ENCODE peak calls at places on chromosome 4, in six cellular contexts. One of them, this sample, is unnamed.

GRCh38 chr4:7844247-7844991 is 95.2 kb downstream of the AFAP1 start:
- DNase-seq in Panc1: no peak
- DNase-seq in uterus: peak
- DNase-seq in astrocyte of the spinal cord: peak
- DNase-seq in right lobe of liver: no peak
- DNase-seq in breast epithelium: no peak
- DNase-seq in this sample: peak

GRCh38 chr4:83364312-83364711 is 29.7 kb upstream of the HPSE start:
- DNase-seq in Panc1: no peak
- DNase-seq in uterus: no peak
- DNase-seq in astrocyte of the spinal cord: no peak
- DNase-seq in right lobe of liver: no peak
- DNase-seq in breast epithelium: no peak
- DNase-seq in this sample: no peak

GRCh38 chr4:117692538-117692937 is 341.7 kb upstream of the NDST3 start:
- DNase-seq in Panc1: no peak
- DNase-seq in uterus: no peak
- DNase-seq in astrocyte of the spinal cord: no peak
- DNase-seq in right lobe of liver: no peak
- DNase-seq in breast epithelium: no peak
- DNase-seq in this sample: no peak

GRCh38 chr4:124757121-124757520 is 44.6 kb upstream of the ANKRD50 start:
- DNase-seq in Panc1: no peak
- DNase-seq in uterus: no peak
- DNase-seq in astrocyte of the spinal cord: peak
- DNase-seq in right lobe of liver: no peak
- DNase-seq in breast epithelium: no peak
- DNase-seq in this sample: no peak

GRCh38 chr4:137909910-137910309 is 332.2 kb downstream of the SLC7A11 start:
- DNase-seq in Panc1: no peak
- DNase-seq in uterus: peak
- DNase-seq in astrocyte of the spinal cord: no peak
- DNase-seq in right lobe of liver: no peak
- DNase-seq in breast epithelium: peak
- DNase-seq in this sample: no peak

GRCh38 chr4:159308571-159309340 is 205.9 kb downstream of the RAPGEF2 start:
- DNase-seq in Panc1: no peak
- DNase-seq in uterus: no peak
- DNase-seq in astrocyte of the spinal cord: peak
- DNase-seq in right lobe of liver: no peak
- DNase-seq in breast epithelium: no peak
- DNase-seq in this sample: no peak

GRCh38 chr4:148443550-148444295 is 1.5 kb upstream of the NR3C2 start:
- DNase-seq in Panc1: no peak
- DNase-seq in uterus: peak
- DNase-seq in astrocyte of the spinal cord: no peak
- DNase-seq in right lobe of liver: peak
- DNase-seq in breast epithelium: peak
- DNase-seq in this sample: peak

GRCh38 chr4:55055529-55055928 is 69.9 kb downstream of the KDR start:
- DNase-seq in Panc1: no peak
- DNase-seq in uterus: no peak
- DNase-seq in astrocyte of the spinal cord: no peak
- DNase-seq in right lobe of liver: no peak
- DNase-seq in breast epithelium: no peak
- DNase-seq in this sample: no peak

GRCh38 chr4:70943115-70943514 is 40.9 kb downstream of the MOB1B start:
- DNase-seq in Panc1: no peak
- DNase-seq in uterus: no peak
- DNase-seq in astrocyte of the spinal cord: no peak
- DNase-seq in right lobe of liver: no peak
- DNase-seq in breast epithelium: no peak
- DNase-seq in this sample: peak

GRCh38 chr4:23789765-23790164 is 100.1 kb downstream of the PPARGC1A start:
- DNase-seq in Panc1: no peak
- DNase-seq in uterus: peak
- DNase-seq in astrocyte of the spinal cord: peak
- DNase-seq in right lobe of liver: no peak
- DNase-seq in breast epithelium: peak
- DNase-seq in this sample: no peak

GRCh38 chr4:158814207-158814606 is 45.4 kb downstream of the FNIP2 start:
- DNase-seq in Panc1: no peak
- DNase-seq in uterus: no peak
- DNase-seq in astrocyte of the spinal cord: no peak
- DNase-seq in right lobe of liver: no peak
- DNase-seq in breast epithelium: no peak
- DNase-seq in this sample: no peak

GRCh38 chr4:52329894-52330293 is 278.8 kb downstream of the SPATA18 start:
- DNase-seq in Panc1: no peak
- DNase-seq in uterus: no peak
- DNase-seq in astrocyte of the spinal cord: no peak
- DNase-seq in right lobe of liver: no peak
- DNase-seq in breast epithelium: no peak
- DNase-seq in this sample: no peak

GRCh38 chr4:30718021-30718888 is 1.9 kb upstream of the PCDH7 start:
- DNase-seq in Panc1: no peak
- DNase-seq in uterus: peak
- DNase-seq in astrocyte of the spinal cord: no peak
- DNase-seq in right lobe of liver: no peak
- DNase-seq in breast epithelium: no peak
- DNase-seq in this sample: peak

GRCh38 chr4:163540448-163540847 is 46.0 kb downstream of the TMA16 start:
- DNase-seq in Panc1: no peak
- DNase-seq in uterus: no peak
- DNase-seq in astrocyte of the spinal cord: no peak
- DNase-seq in right lobe of liver: no peak
- DNase-seq in breast epithelium: no peak
- DNase-seq in this sample: no peak

GRCh38 chr4:31727030-31727429 is 1006.9 kb downstream of the PCDH7 start:
- DNase-seq in Panc1: no peak
- DNase-seq in uterus: no peak
- DNase-seq in astrocyte of the spinal cord: no peak
- DNase-seq in right lobe of liver: no peak
- DNase-seq in breast epithelium: no peak
- DNase-seq in this sample: no peak

GRCh38 chr4:151031831-151032605 is 16.9 kb upstream of the LRBA start:
- DNase-seq in Panc1: no peak
- DNase-seq in uterus: no peak
- DNase-seq in astrocyte of the spinal cord: peak
- DNase-seq in right lobe of liver: no peak
- DNase-seq in breast epithelium: no peak
- DNase-seq in this sample: peak

GRCh38 chr4:88382621-88383020 is 4.0 kb downstream of the HERC6 start:
- DNase-seq in Panc1: no peak
- DNase-seq in uterus: no peak
- DNase-seq in astrocyte of the spinal cord: no peak
- DNase-seq in right lobe of liver: no peak
- DNase-seq in breast epithelium: no peak
- DNase-seq in this sample: peak

GRCh38 chr4:107037188-107037587 is 1.1 kb upstream of the DKK2 start:
- DNase-seq in Panc1: no peak
- DNase-seq in uterus: no peak
- DNase-seq in astrocyte of the spinal cord: peak
- DNase-seq in right lobe of liver: peak
- DNase-seq in breast epithelium: no peak
- DNase-seq in this sample: peak

GRCh38 chr4:186297013-186297645 is 31.1 kb downstream of the F11 start:
- DNase-seq in Panc1: peak
- DNase-seq in uterus: no peak
- DNase-seq in astrocyte of the spinal cord: peak
- DNase-seq in right lobe of liver: no peak
- DNase-seq in breast epithelium: no peak
- DNase-seq in this sample: peak

GRCh38 chr4:123836919-123837605 is 440.5 kb downstream of the SPRY1 start:
- DNase-seq in Panc1: no peak
- DNase-seq in uterus: no peak
- DNase-seq in astrocyte of the spinal cord: peak
- DNase-seq in right lobe of liver: no peak
- DNase-seq in breast epithelium: no peak
- DNase-seq in this sample: no peak

GRCh38 chr4:145103496-145103895 is 5.4 kb downstream of the ABCE1 start:
- DNase-seq in Panc1: no peak
- DNase-seq in uterus: no peak
- DNase-seq in astrocyte of the spinal cord: no peak
- DNase-seq in right lobe of liver: no peak
- DNase-seq in breast epithelium: no peak
- DNase-seq in this sample: no peak

GRCh38 chr4:73740353-73740778 is at the start of gene CXCL8:
- DNase-seq in Panc1: peak
- DNase-seq in uterus: peak
- DNase-seq in astrocyte of the spinal cord: peak
- DNase-seq in right lobe of liver: peak
- DNase-seq in breast epithelium: peak
- DNase-seq in this sample: no peak

GRCh38 chr4:59759082-59759825 is 1440.9 kb upstream of the ADGRL3 start:
- DNase-seq in Panc1: no peak
- DNase-seq in uterus: no peak
- DNase-seq in astrocyte of the spinal cord: no peak
- DNase-seq in right lobe of liver: no peak
- DNase-seq in breast epithelium: no peak
- DNase-seq in this sample: no peak

GRCh38 chr4:52234539-52235174 is 183.6 kb downstream of the SPATA18 start:
- DNase-seq in Panc1: peak
- DNase-seq in uterus: peak
- DNase-seq in astrocyte of the spinal cord: peak
- DNase-seq in right lobe of liver: no peak
- DNase-seq in breast epithelium: no peak
- DNase-seq in this sample: no peak

GRCh38 chr4:9709724-9710123 is 71.7 kb upstream of the DRD5 start:
- DNase-seq in Panc1: no peak
- DNase-seq in uterus: no peak
- DNase-seq in astrocyte of the spinal cord: no peak
- DNase-seq in right lobe of liver: no peak
- DNase-seq in breast epithelium: no peak
- DNase-seq in this sample: no peak

GRCh38 chr4:173404296-173404865 is 5.5 kb upstream of the SCRG1 start:
- DNase-seq in Panc1: no peak
- DNase-seq in uterus: no peak
- DNase-seq in astrocyte of the spinal cord: no peak
- DNase-seq in right lobe of liver: no peak
- DNase-seq in breast epithelium: no peak
- DNase-seq in this sample: no peak

GRCh38 chr4:185955817-185956542 is 113.0 kb upstream of the TLR3 start:
- DNase-seq in Panc1: no peak
- DNase-seq in uterus: no peak
- DNase-seq in astrocyte of the spinal cord: no peak
- DNase-seq in right lobe of liver: no peak
- DNase-seq in breast epithelium: no peak
- DNase-seq in this sample: no peak

GRCh38 chr4:41120297-41121217 is 93.8 kb downstream of the APBB2 start:
- DNase-seq in Panc1: no peak
- DNase-seq in uterus: peak
- DNase-seq in astrocyte of the spinal cord: peak
- DNase-seq in right lobe of liver: peak
- DNase-seq in breast epithelium: peak
- DNase-seq in this sample: no peak

GRCh38 chr4:137180349-137180748 is 351.9 kb downstream of the PCDH18 start:
- DNase-seq in Panc1: no peak
- DNase-seq in uterus: no peak
- DNase-seq in astrocyte of the spinal cord: no peak
- DNase-seq in right lobe of liver: no peak
- DNase-seq in breast epithelium: no peak
- DNase-seq in this sample: no peak

DNA sequence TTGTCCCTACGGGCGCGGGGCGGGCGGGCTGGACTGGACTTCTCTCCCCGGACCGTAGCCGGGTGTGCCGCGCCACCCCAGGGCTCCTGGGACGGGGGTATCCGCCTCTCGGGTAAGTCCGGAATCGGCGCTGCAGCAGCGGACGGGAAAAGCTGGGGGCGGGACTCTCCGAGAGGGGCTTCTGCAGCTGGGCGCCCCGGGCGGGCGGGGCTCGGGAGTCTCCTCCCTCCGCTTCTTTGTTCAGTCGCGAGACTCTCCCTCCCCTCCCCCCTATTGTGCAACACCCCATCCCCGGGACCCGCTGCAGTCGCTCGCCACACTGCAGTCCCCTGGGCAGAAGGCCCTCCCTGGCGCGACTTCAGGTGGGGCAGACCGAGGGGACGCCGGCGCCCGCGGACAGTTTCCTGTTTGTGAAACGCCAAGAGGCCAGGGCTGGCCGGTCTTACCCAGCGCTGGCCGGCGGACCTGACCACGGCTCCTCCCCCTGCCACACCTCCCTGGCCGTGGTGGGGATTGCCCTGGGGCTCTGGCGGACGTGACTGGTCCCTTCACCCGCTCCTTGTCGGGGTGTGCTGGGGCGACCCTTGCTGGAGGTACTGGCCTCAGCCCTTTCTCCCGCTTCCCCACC is 966 bp downstream of the CCNG2 start:
- DNase-seq in Panc1: no peak
- DNase-seq in uterus: peak
- DNase-seq in astrocyte of the spinal cord: peak
- DNase-seq in right lobe of liver: peak
- DNase-seq in breast epithelium: peak
- DNase-seq in this sample: peak
- TF ChIP-seq CTCF in Panc1: no peak
- TF ChIP-seq CTCF in uterus: no peak
- TF ChIP-seq CTCF in astrocyte of the spinal cord: no peak
- TF ChIP-seq CTCF in right lobe of liver: no peak
- TF ChIP-seq CTCF in breast epithelium: no peak
- TF ChIP-seq CTCF in this sample: no peak

GRCh38 chr4:139692300-139693012 is 26.8 kb downstream of the MGST2 start:
- DNase-seq in Panc1: no peak
- DNase-seq in uterus: no peak
- DNase-seq in astrocyte of the spinal cord: no peak
- DNase-seq in right lobe of liver: no peak
- DNase-seq in breast epithelium: no peak
- DNase-seq in this sample: no peak
- TF ChIP-seq CTCF in Panc1: peak
- TF ChIP-seq CTCF in uterus: no peak
- TF ChIP-seq CTCF in astrocyte of the spinal cord: peak
- TF ChIP-seq CTCF in right lobe of liver: peak
- TF ChIP-seq CTCF in breast epithelium: no peak
- TF ChIP-seq CTCF in this sample: no peak

GRCh38 chr4:87216469-87216868 is 3.9 kb downstream of the KLHL8 start:
- DNase-seq in Panc1: no peak
- DNase-seq in uterus: no peak
- DNase-seq in astrocyte of the spinal cord: no peak
- DNase-seq in right lobe of liver: no peak
- DNase-seq in breast epithelium: no peak
- DNase-seq in this sample: no peak

GRCh38 chr4:87220094-87220831 is at the start of gene KLHL8:
- DNase-seq in Panc1: no peak
- DNase-seq in uterus: peak
- DNase-seq in astrocyte of the spinal cord: peak
- DNase-seq in right lobe of liver: peak
- DNase-seq in breast epithelium: peak
- DNase-seq in this sample: peak

GRCh38 chr4:87224036-87224923 is 3.9 kb upstream of the KLHL8 start:
- DNase-seq in Panc1: no peak
- DNase-seq in uterus: no peak
- DNase-seq in astrocyte of the spinal cord: no peak
- DNase-seq in right lobe of liver: no peak
- DNase-seq in breast epithelium: no peak
- DNase-seq in this sample: no peak

GRCh38 chr4:87219648-87220093 is 747 bp downstream of the KLHL8 start:
- DNase-seq in Panc1: no peak
- DNase-seq in uterus: peak
- DNase-seq in astrocyte of the spinal cord: no peak
- DNase-seq in right lobe of liver: peak
- DNase-seq in breast epithelium: no peak
- DNase-seq in this sample: peak
- TF ChIP-seq CTCF in Panc1: peak
- TF ChIP-seq CTCF in uterus: no peak
- TF ChIP-seq CTCF in astrocyte of the spinal cord: peak
- TF ChIP-seq CTCF in right lobe of liver: peak
- TF ChIP-seq CTCF in breast epithelium: no peak
- TF ChIP-seq CTCF in this sample: no peak

GRCh38 chr4:2330119-2331042 is 68.5 kb upstream of the MXD4 start:
- DNase-seq in Panc1: peak
- DNase-seq in uterus: no peak
- DNase-seq in astrocyte of the spinal cord: peak
- DNase-seq in right lobe of liver: no peak
- DNase-seq in breast epithelium: no peak
- DNase-seq in this sample: no peak
- TF ChIP-seq CTCF in Panc1: no peak
- TF ChIP-seq CTCF in uterus: no peak
- TF ChIP-seq CTCF in astrocyte of the spinal cord: peak
- TF ChIP-seq CTCF in right lobe of liver: no peak
- TF ChIP-seq CTCF in breast epithelium: no peak
- TF ChIP-seq CTCF in this sample: no peak

This sample was measured in GM10248.